ENCODE peak calls at places on chromosome 15, in eight cellular contexts. One of them, this sample, is unnamed.

GRCh38 chr15:99021669-99022068 is 14.1 kb upstream of the PGPEP1L start:
- DNase-seq in fibroblast of pulmonary artery: no peak
- DNase-seq in GM12865: no peak
- DNase-seq in lung: no peak
- DNase-seq in RWPE1: no peak
- DNase-seq in endothelial cell: no peak
- DNase-seq in A549: no peak
- DNase-seq in GM13976: no peak
- DNase-seq in this sample: no peak

GRCh38 chr15:59413577-59413976 is 24.4 kb upstream of the FAM81A start:
- DNase-seq in fibroblast of pulmonary artery: no peak
- DNase-seq in GM12865: peak
- DNase-seq in lung: no peak
- DNase-seq in RWPE1: no peak
- DNase-seq in endothelial cell: no peak
- DNase-seq in A549: no peak
- DNase-seq in GM13976: no peak
- DNase-seq in this sample: no peak

GRCh38 chr15:62464705-62465104 is 299.6 kb upstream of the C2CD4B start:
- DNase-seq in fibroblast of pulmonary artery: peak
- DNase-seq in GM12865: no peak
- DNase-seq in lung: no peak
- DNase-seq in RWPE1: no peak
- DNase-seq in endothelial cell: no peak
- DNase-seq in A549: no peak
- DNase-seq in GM13976: no peak
- DNase-seq in this sample: no peak

GRCh38 chr15:75573001-75573400 is 6.1 kb downstream of the PTPN9 start:
- DNase-seq in fibroblast of pulmonary artery: peak
- DNase-seq in GM12865: no peak
- DNase-seq in lung: no peak
- DNase-seq in RWPE1: peak
- DNase-seq in endothelial cell: no peak
- DNase-seq in A549: no peak
- DNase-seq in GM13976: no peak
- DNase-seq in this sample: no peak

GRCh38 chr15:77870195-77871065 is 207.1 kb downstream of the TBC1D2B start:
- DNase-seq in fibroblast of pulmonary artery: peak
- DNase-seq in GM12865: peak
- DNase-seq in lung: peak
- DNase-seq in RWPE1: peak
- DNase-seq in endothelial cell: peak
- DNase-seq in A549: peak
- DNase-seq in GM13976: peak
- DNase-seq in this sample: no peak

GRCh38 chr15:63912061-63912615 is 78.4 kb upstream of the HERC1 start:
- DNase-seq in fibroblast of pulmonary artery: no peak
- DNase-seq in GM12865: no peak
- DNase-seq in lung: no peak
- DNase-seq in RWPE1: no peak
- DNase-seq in endothelial cell: no peak
- DNase-seq in A549: no peak
- DNase-seq in GM13976: no peak
- DNase-seq in this sample: no peak

GRCh38 chr15:75213768-75214221 is 12.1 kb downstream of the C15orf39 start:
- DNase-seq in fibroblast of pulmonary artery: no peak
- DNase-seq in GM12865: peak
- DNase-seq in lung: no peak
- DNase-seq in RWPE1: no peak
- DNase-seq in endothelial cell: no peak
- DNase-seq in A549: no peak
- DNase-seq in GM13976: no peak
- DNase-seq in this sample: no peak

GRCh38 chr15:90557651-90558084 is 27.9 kb downstream of the CRTC3 start:
- DNase-seq in fibroblast of pulmonary artery: peak
- DNase-seq in GM12865: no peak
- DNase-seq in lung: peak
- DNase-seq in RWPE1: no peak
- DNase-seq in endothelial cell: no peak
- DNase-seq in A549: no peak
- DNase-seq in GM13976: no peak
- DNase-seq in this sample: no peak

GRCh38 chr15:69081310-69082004 is 67.0 kb downstream of the NOX5 start:
- DNase-seq in fibroblast of pulmonary artery: peak
- DNase-seq in GM12865: no peak
- DNase-seq in lung: no peak
- DNase-seq in RWPE1: no peak
- DNase-seq in endothelial cell: peak
- DNase-seq in A549: no peak
- DNase-seq in GM13976: no peak
- DNase-seq in this sample: no peak

GRCh38 chr15:76799760-76800159 is 105.4 kb downstream of the SCAPER start:
- DNase-seq in fibroblast of pulmonary artery: peak
- DNase-seq in GM12865: no peak
- DNase-seq in lung: no peak
- DNase-seq in RWPE1: peak
- DNase-seq in endothelial cell: no peak
- DNase-seq in A549: peak
- DNase-seq in GM13976: no peak
- DNase-seq in this sample: no peak

GRCh38 chr15:90581771-90582471 is 52.2 kb downstream of the CRTC3 start:
- DNase-seq in fibroblast of pulmonary artery: no peak
- DNase-seq in GM12865: no peak
- DNase-seq in lung: no peak
- DNase-seq in RWPE1: no peak
- DNase-seq in endothelial cell: no peak
- DNase-seq in A549: no peak
- DNase-seq in GM13976: no peak
- DNase-seq in this sample: no peak

GRCh38 chr15:64247906-64248541 is 85.2 kb upstream of the PPIB start:
- DNase-seq in fibroblast of pulmonary artery: peak
- DNase-seq in GM12865: peak
- DNase-seq in lung: no peak
- DNase-seq in RWPE1: peak
- DNase-seq in endothelial cell: no peak
- DNase-seq in A549: peak
- DNase-seq in GM13976: peak
- DNase-seq in this sample: peak

GRCh38 chr15:25486051-25486450 is 47.2 kb upstream of the UBE3A start:
- DNase-seq in fibroblast of pulmonary artery: no peak
- DNase-seq in GM12865: no peak
- DNase-seq in lung: no peak
- DNase-seq in RWPE1: no peak
- DNase-seq in endothelial cell: no peak
- DNase-seq in A549: no peak
- DNase-seq in GM13976: no peak
- DNase-seq in this sample: no peak

GRCh38 chr15:100918034-100918689 is 995 bp upstream of the LRRK1 start:
- DNase-seq in fibroblast of pulmonary artery: peak
- DNase-seq in GM12865: peak
- DNase-seq in lung: peak
- DNase-seq in RWPE1: peak
- DNase-seq in endothelial cell: peak
- DNase-seq in A549: peak
- DNase-seq in GM13976: peak
- DNase-seq in this sample: no peak

GRCh38 chr15:40500584-40501330 is 30.0 kb downstream of the CHST14 start:
- DNase-seq in fibroblast of pulmonary artery: peak
- DNase-seq in GM12865: no peak
- DNase-seq in lung: no peak
- DNase-seq in RWPE1: peak
- DNase-seq in endothelial cell: no peak
- DNase-seq in A549: no peak
- DNase-seq in GM13976: no peak
- DNase-seq in this sample: no peak

GRCh38 chr15:26634319-26634718 is 138.5 kb downstream of the GABRB3 start:
- DNase-seq in fibroblast of pulmonary artery: no peak
- DNase-seq in GM12865: no peak
- DNase-seq in lung: no peak
- DNase-seq in RWPE1: no peak
- DNase-seq in endothelial cell: no peak
- DNase-seq in A549: no peak
- DNase-seq in GM13976: no peak
- DNase-seq in this sample: no peak

GRCh38 chr15:72472907-72473669 is 1.0 kb upstream of the ARIH1 start:
- DNase-seq in fibroblast of pulmonary artery: peak
- DNase-seq in GM12865: peak
- DNase-seq in lung: no peak
- DNase-seq in RWPE1: no peak
- DNase-seq in endothelial cell: no peak
- DNase-seq in A549: no peak
- DNase-seq in GM13976: no peak
- DNase-seq in this sample: no peak

GRCh38 chr15:49675051-49675450 is 54.2 kb downstream of the DTWD1 start:
- DNase-seq in fibroblast of pulmonary artery: peak
- DNase-seq in GM12865: no peak
- DNase-seq in lung: no peak
- DNase-seq in RWPE1: peak
- DNase-seq in endothelial cell: no peak
- DNase-seq in A549: peak
- DNase-seq in GM13976: no peak
- DNase-seq in this sample: no peak

GRCh38 chr15:40847225-40847961 is 3.5 kb downstream of the SPINT1 start:
- DNase-seq in fibroblast of pulmonary artery: peak
- DNase-seq in GM12865: peak
- DNase-seq in lung: peak
- DNase-seq in RWPE1: peak
- DNase-seq in endothelial cell: peak
- DNase-seq in A549: peak
- DNase-seq in GM13976: peak
- DNase-seq in this sample: peak

GRCh38 chr15:92733934-92734521 is 78.5 kb upstream of the FAM174B start:
- DNase-seq in fibroblast of pulmonary artery: peak
- DNase-seq in GM12865: no peak
- DNase-seq in lung: peak
- DNase-seq in RWPE1: no peak
- DNase-seq in endothelial cell: no peak
- DNase-seq in A549: peak
- DNase-seq in GM13976: no peak
- DNase-seq in this sample: no peak

GRCh38 chr15:57752426-57752825 is 45.9 kb downstream of the POLR2M start:
- DNase-seq in fibroblast of pulmonary artery: peak
- DNase-seq in GM12865: no peak
- DNase-seq in lung: no peak
- DNase-seq in RWPE1: no peak
- DNase-seq in endothelial cell: no peak
- DNase-seq in A549: peak
- DNase-seq in GM13976: no peak
- DNase-seq in this sample: no peak
- TF ChIP-seq CTCF in fibroblast of pulmonary artery: peak
- TF ChIP-seq CTCF in GM12865: no peak
- TF ChIP-seq CTCF in lung: no peak
- TF ChIP-seq CTCF in RWPE1: no peak
- TF ChIP-seq CTCF in endothelial cell: no peak
- TF ChIP-seq CTCF in A549: no peak
- TF ChIP-seq CTCF in GM13976: no peak
- TF ChIP-seq CTCF in this sample: no peak

DNA sequence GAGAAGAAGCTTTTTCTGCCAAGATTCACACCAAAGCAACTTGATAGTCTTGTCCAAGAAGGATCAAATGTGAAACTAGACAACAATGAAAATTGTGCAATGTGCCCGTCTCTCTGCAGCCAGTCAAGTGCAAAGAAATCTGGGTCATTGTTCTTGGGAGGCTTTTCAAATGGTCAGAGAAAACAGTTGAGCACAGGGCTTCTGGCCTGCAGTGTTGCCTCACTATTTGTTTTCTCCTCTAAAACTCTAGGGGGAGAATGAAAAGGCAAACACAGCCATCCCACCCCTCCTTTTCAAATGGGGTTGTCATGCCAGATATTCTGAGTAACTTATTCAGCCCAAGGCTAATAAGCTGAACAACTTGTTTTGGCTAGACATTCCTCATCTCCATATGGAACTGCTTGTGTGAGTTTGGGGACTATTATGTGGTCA is 417.6 kb upstream of the CDIN1 start:
- DNase-seq in fibroblast of pulmonary artery: peak
- DNase-seq in GM12865: no peak
- DNase-seq in lung: no peak
- DNase-seq in RWPE1: no peak
- DNase-seq in endothelial cell: no peak
- DNase-seq in A549: no peak
- DNase-seq in GM13976: no peak
- DNase-seq in this sample: no peak
- TF ChIP-seq CTCF in fibroblast of pulmonary artery: no peak
- TF ChIP-seq CTCF in GM12865: no peak
- TF ChIP-seq CTCF in lung: no peak
- TF ChIP-seq CTCF in RWPE1: no peak
- TF ChIP-seq CTCF in endothelial cell: no peak
- TF ChIP-seq CTCF in A549: no peak
- TF ChIP-seq CTCF in GM13976: no peak
- TF ChIP-seq CTCF in this sample: no peak

DNA sequence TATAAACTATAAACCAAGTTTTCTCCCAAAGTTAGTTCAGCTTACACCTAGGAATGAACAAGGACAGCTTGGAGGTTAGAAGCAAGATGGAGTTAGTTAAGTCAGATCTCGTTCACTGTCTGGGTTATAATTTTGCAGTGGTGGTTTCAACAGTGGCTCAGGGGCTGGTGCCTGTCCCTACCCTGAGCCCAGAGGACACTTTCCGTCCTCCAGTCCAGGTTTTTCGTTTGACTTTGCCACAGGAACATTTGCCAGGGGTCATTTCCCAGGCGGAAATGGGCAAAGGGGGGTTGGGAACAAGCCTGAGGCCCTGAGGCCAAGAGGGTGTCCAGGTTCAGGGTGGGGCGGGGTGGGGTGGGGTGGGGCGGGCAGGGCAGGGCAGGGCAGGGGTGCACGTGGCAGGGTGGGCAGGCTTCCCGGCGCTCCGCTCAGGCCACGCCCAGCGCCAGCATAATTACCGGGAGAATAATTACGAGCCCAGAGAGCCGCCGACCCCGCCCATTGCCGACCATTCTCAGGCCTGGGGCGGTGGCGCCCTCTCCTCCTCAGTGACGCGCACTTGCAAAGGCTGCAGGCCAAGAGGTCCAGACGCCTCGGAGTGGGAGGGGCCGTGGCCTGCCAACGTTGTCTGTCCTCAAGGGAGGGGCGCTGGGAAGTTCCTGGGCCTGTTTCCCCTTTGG is 70.4 kb downstream of the KLF13 start:
- DNase-seq in fibroblast of pulmonary artery: peak
- DNase-seq in GM12865: no peak
- DNase-seq in lung: peak
- DNase-seq in RWPE1: peak
- DNase-seq in endothelial cell: peak
- DNase-seq in A549: peak
- DNase-seq in GM13976: peak
- DNase-seq in this sample: no peak
- TF ChIP-seq CTCF in fibroblast of pulmonary artery: no peak
- TF ChIP-seq CTCF in GM12865: no peak
- TF ChIP-seq CTCF in lung: no peak
- TF ChIP-seq CTCF in RWPE1: no peak
- TF ChIP-seq CTCF in endothelial cell: no peak
- TF ChIP-seq CTCF in A549: peak
- TF ChIP-seq CTCF in GM13976: peak
- TF ChIP-seq CTCF in this sample: no peak

DNA sequence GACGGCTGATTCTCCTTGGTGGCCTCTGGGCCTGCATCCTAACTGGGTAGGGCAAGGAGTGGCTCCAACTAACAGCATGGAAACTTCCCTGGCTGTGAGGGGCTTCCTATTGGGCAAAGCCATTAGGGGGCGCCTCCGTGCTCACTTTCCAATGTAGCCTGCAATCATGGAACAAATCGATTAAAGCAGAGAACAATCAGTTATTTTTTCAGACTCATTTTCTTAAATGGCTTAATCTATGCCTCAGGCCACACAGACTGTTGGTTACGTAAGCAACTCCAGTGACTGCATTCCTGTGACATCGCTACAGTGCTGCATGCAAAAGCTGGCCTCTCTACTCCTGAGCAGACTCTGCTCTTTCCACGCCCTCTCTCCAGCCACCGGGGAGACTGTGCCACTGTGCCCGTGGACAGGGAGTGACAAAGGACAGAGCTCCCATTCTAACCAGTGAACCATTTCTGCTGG is 278.9 kb downstream of the KLF13 start:
- DNase-seq in fibroblast of pulmonary artery: no peak
- DNase-seq in GM12865: no peak
- DNase-seq in lung: no peak
- DNase-seq in RWPE1: peak
- DNase-seq in endothelial cell: peak
- DNase-seq in A549: no peak
- DNase-seq in GM13976: no peak
- DNase-seq in this sample: no peak
- TF ChIP-seq CTCF in fibroblast of pulmonary artery: no peak
- TF ChIP-seq CTCF in GM12865: no peak
- TF ChIP-seq CTCF in lung: no peak
- TF ChIP-seq CTCF in RWPE1: no peak
- TF ChIP-seq CTCF in endothelial cell: peak
- TF ChIP-seq CTCF in A549: peak
- TF ChIP-seq CTCF in GM13976: no peak
- TF ChIP-seq CTCF in this sample: no peak

This sample was measured in GM12864.